ENCODE peak calls at places on chromosomes 4 and X, in seven cellular contexts. V is A549; W is thoracic aorta; X is heart left ventricle; H is CD8-positive, alpha-beta T cell; F is AG04450; L is psoas muscle. R is an unnamed sample.

GRCh38 chr4:10013722-10014121 is 7.6 kb downstream of the SLC2A9 start:
- DNase-seq in V (peak), W (no peak), X (no peak), H (no peak), F (no peak), L (no peak), R (no peak)

GRCh38 chr4:8905773-8906667 is 34.4 kb upstream of the HMX1 start:
- DNase-seq in V (no peak), W (no peak), X (no peak), H (no peak), F (no peak), L (no peak), R (no peak)

GRCh38 chr4:150251752-150252190 is 173.5 kb downstream of the DCLK2 start:
- DNase-seq in V (no peak), W (no peak), X (no peak), H (no peak), F (no peak), L (no peak), R (no peak)

GRCh38 chr4:120918788-120919187 is 3.7 kb downstream of the PRDM5 start:
- DNase-seq in V (no peak), W (no peak), X (peak), H (no peak), F (no peak), L (peak), R (no peak)

GRCh38 chr4:80268936-80269335 is 2.5 kb downstream of the FGF5 start:
- DNase-seq in V (no peak), W (no peak), X (no peak), H (no peak), F (no peak), L (no peak), R (no peak)

GRCh38 chr4:38788327-38788726 is 5.5 kb upstream of the TLR10 start:
- DNase-seq in V (peak), W (no peak), X (no peak), H (no peak), F (no peak), L (no peak), R (peak)

GRCh38 chr4:123546123-123546654 is 149.6 kb downstream of the SPRY1 start:
- DNase-seq in V (no peak), W (no peak), X (no peak), H (no peak), F (no peak), L (no peak), R (no peak)

GRCh38 chrX:28843817-28844216 is 256.6 kb downstream of the IL1RAPL1 start:
- DNase-seq in V (no peak), W (no peak), X (no peak), H (no peak), F (no peak), L (no peak), R (no peak)

GRCh38 chr4:76011700-76012387 is 4.5 kb upstream of the CXCL9 start:
- DNase-seq in V (no peak), W (no peak), X (peak), H (no peak), F (peak), L (no peak), R (peak)

GRCh38 chrX:75086731-75087195 is 69.3 kb downstream of the ABCB7 start:
- DNase-seq in V (no peak), W (no peak), X (no peak), H (no peak), F (no peak), L (no peak), R (no peak)

GRCh38 chrX:51568586-51568985 is 50.1 kb downstream of the CENPVL3 start:
- DNase-seq in V (peak), W (no peak), X (no peak), H (no peak), F (peak), L (no peak), R (peak)

GRCh38 chr4:161252520-161253141 is 911.2 kb downstream of the FSTL5 start:
- DNase-seq in V (peak), W (no peak), X (no peak), H (no peak), F (no peak), L (no peak), R (no peak)

GRCh38 chr4:5192678-5193077 is 141.4 kb downstream of the STK32B start:
- DNase-seq in V (no peak), W (no peak), X (no peak), H (no peak), F (no peak), L (no peak), R (no peak)

GRCh38 chr4:6199344-6199921 is 916 bp downstream of the JAKMIP1 start:
- DNase-seq in V (peak), W (no peak), X (no peak), H (no peak), F (no peak), L (no peak), R (no peak)

GRCh38 chr4:98851806-98852205 is 77.1 kb downstream of the EIF4E start:
- DNase-seq in V (no peak), W (no peak), X (no peak), H (no peak), F (peak), L (no peak), R (no peak)

GRCh38 chr4:15395342-15395741 is 32.5 kb upstream of the C1QTNF7 start:
- DNase-seq in V (no peak), W (no peak), X (no peak), H (no peak), F (no peak), L (no peak), R (no peak)

GRCh38 chr4:30838346-30838745 is 118.2 kb downstream of the PCDH7 start:
- DNase-seq in V (no peak), W (no peak), X (no peak), H (no peak), F (no peak), L (no peak), R (no peak)

GRCh38 chr4:112063260-112063659 is 82.0 kb upstream of the FAM241A start:
- DNase-seq in V (no peak), W (no peak), X (no peak), H (no peak), F (no peak), L (no peak), R (no peak)

GRCh38 chr4:178976861-178977260 is 1534.6 kb upstream of the AGA start:
- DNase-seq in V (no peak), W (no peak), X (no peak), H (no peak), F (no peak), L (no peak), R (no peak)

GRCh38 chrX:20913760-20914159 is 460.5 kb upstream of the CNKSR2 start:
- DNase-seq in V (no peak), W (no peak), X (no peak), H (no peak), F (no peak), L (no peak), R (no peak)

GRCh38 chrX:154827624-154828408 is 6.6 kb downstream of the SMIM9 start:
- DNase-seq in V (no peak), W (no peak), X (no peak), H (no peak), F (no peak), L (no peak), R (no peak)

GRCh38 chrX:115650916-115651315 is 89.9 kb downstream of the PLS3 start:
- DNase-seq in V (peak), W (no peak), X (no peak), H (no peak), F (no peak), L (no peak), R (no peak)

GRCh38 chr4:74942251-74942917 is 9.5 kb downstream of the PARM1 start:
- DNase-seq in V (no peak), W (no peak), X (no peak), H (no peak), F (no peak), L (no peak), R (no peak)

GRCh38 chrX:104113237-104113965 is 1.1 kb downstream of the ZCCHC18 start:
- DNase-seq in V (peak), W (no peak), X (peak), H (peak), F (no peak), L (peak), R (no peak)

GRCh38 chr4:23902203-23902602 is 12.4 kb upstream of the PPARGC1A start:
- DNase-seq in V (no peak), W (no peak), X (no peak), H (no peak), F (no peak), L (no peak), R (no peak)

GRCh38 chr4:137536789-137537561 is 4.7 kb upstream of the PCDH18 start:
- DNase-seq in V (no peak), W (no peak), X (no peak), H (no peak), F (no peak), L (no peak), R (no peak)

GRCh38 chr4:47315346-47315745 is 148.2 kb downstream of the COMMD8 start:
- DNase-seq in V (no peak), W (no peak), X (no peak), H (no peak), F (no peak), L (no peak), R (peak)

GRCh38 chr4:182307746-182308145 is 64.5 kb downstream of the TENM3 start:
- DNase-seq in V (no peak), W (no peak), X (no peak), H (no peak), F (peak), L (no peak), R (peak)

GRCh38 chr4:43357252-43357974 is 464.9 kb downstream of the GRXCR1 start:
- DNase-seq in V (no peak), W (no peak), X (no peak), H (no peak), F (no peak), L (no peak), R (no peak)

DNA sequence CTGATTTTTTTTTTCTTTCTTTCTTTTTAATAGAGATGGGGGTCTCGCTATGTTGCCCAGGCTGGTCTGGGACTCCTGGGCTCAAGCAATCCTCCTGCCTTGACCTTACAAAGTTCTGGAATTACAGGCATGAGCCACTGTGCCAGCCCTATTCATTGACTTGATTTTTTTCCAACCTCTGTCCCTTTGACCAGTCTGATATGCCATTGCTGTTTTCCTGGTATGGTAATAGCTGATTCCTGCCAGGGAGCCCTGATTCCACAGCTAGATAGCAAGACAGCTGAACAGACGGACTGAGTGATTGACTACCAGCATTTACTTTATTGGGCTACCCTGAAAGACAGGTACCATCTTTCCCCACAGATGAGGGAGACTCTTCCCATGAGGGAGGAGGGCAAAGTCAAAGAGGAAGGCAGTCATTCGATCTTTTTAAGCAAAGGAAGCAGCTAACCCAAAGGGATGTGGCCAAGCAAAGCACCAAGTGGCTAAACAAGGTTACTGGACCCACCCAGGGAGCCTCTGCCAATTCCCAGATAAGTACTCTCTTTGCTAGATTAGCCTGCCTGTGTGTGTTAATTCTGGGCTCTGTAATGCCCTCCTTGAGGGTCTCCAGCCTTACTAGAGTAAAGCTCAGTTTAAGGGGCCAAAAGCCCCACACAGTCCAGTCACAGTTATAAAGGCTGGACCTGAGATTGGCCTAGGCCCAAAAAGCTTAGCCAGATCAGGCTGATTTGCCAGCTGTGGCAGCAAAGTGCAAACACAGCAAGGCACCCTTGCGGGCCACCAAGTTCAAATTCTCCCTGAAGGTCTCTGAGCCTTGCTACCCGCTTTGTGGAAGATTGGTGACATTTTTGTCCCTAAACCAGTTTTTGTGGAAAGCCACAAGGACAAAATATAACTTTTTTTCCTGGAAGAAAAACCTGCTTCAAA is 192.4 kb upstream of the GPC4 start:
- DNase-seq in V (no peak), W (no peak), X (no peak), H (no peak), F (no peak), L (no peak), R (no peak)
- H3K27ac ChIP-seq in V (no peak), W (peak), X (no peak), H (no peak), F (no peak), L (peak), R (no peak)

DNA sequence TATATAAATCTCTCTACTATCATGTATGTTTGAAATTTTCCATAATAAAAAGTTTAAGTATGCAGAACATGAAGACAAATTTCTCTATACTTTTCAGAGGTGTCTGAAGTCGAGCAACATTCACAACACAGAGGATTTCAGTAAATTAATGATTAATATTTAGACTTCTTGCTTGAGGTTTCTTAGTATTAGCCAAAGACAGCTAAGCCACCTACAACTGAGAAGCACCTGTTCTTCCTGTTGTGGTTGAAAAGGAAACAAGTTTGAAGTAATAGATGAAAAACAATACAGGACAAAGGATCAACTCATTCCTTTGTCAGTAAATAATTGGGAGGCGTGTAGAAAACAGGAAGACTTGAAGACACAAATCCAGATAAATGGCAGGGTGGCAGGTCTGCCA is 21.1 kb downstream of the SCML1 start:
- DNase-seq in V (no peak), W (no peak), X (no peak), H (no peak), F (no peak), L (no peak), R (no peak)
- H3K27ac ChIP-seq in V (no peak), W (no peak), X (no peak), H (no peak), F (no peak), L (no peak), R (no peak)

GRCh38 chr4:139659735-139660424 is 5.7 kb upstream of the MGST2 start:
- DNase-seq in V (no peak), W (no peak), X (no peak), H (no peak), F (no peak), L (no peak), R (no peak)
- H3K27ac ChIP-seq in V (no peak), W (no peak), X (peak), H (no peak), F (no peak), L (no peak), R (no peak)

GRCh38 chrX:107573016-107573415 is 55.3 kb upstream of the PRPS1 start:
- DNase-seq in V (no peak), W (no peak), X (no peak), H (no peak), F (no peak), L (no peak), R (no peak)

GRCh38 chrX:107574711-107575110 is 53.6 kb upstream of the PRPS1 start:
- DNase-seq in V (no peak), W (no peak), X (no peak), H (no peak), F (no peak), L (no peak), R (no peak)

GRCh38 chrX:107574054-107574683 is 54.1 kb upstream of the PRPS1 start:
- DNase-seq in V (peak), W (no peak), X (no peak), H (no peak), F (peak), L (no peak), R (no peak)

GRCh38 chrX:107567370-107567769 is 60.9 kb upstream of the PRPS1 start:
- DNase-seq in V (no peak), W (no peak), X (no peak), H (no peak), F (no peak), L (no peak), R (no peak)

DNA sequence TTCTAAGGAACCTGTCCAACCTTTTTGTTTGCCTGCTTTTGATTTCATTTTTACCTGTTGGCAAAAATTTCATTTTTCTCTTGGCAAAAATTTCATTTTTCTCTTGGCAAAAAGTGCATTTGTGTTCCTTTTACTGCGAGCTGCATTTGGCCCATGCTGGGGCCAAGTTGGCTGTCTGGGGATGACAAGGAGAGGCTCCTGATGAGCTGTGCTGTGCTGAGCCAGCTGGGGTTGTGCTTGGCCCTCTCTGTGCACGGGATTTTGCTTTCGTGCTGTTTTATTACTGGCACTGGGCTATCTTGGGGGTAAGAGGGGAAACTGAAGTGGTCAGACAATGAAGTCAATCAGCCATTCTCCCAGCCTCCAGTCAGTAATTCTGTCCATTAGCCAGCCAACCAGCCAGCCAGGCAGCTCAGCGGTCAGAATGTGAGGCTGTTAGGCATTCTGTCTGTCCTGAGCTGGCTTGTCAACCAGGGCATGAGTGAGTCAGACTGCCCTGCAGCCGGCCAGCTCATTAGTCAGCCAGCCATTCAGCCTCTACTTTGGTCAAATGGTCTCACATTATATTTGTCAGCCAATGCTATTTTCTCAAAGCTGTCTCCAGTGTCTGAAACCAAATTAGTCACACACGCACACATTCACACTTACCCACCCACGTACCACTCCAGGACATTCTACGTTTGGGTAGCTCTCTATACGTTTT is 56.9 kb upstream of the PRPS1 start:
- DNase-seq in V (peak), W (no peak), X (no peak), H (no peak), F (peak), L (peak), R (peak)
- H3K27ac ChIP-seq in V (peak), W (peak), X (no peak), H (no peak), F (peak), L (no peak), R (peak)

DNA sequence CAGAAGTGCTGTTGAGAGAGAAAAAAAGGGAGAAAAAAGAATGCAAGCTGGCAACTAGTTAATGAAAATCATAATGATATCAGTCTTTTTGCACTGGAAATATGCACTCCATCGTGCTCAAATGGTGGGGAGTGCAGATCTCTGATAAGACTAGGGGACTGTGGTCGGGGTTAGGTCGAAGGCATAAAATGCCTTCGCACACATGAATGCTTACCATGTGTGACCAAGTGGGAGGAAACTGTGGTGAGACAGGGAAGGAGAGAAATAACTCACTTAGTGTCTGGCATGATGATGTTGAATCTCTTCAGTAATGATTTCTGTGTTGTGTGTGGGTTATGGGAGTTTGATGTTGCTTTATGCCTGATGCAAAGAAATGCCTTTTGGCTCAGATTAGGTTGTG is 358.9 kb downstream of the FBXO8 start:
- DNase-seq in V (no peak), W (no peak), X (no peak), H (no peak), F (no peak), L (no peak), R (no peak)
- H3K27ac ChIP-seq in V (no peak), W (peak), X (no peak), H (no peak), F (no peak), L (no peak), R (no peak)

GRCh38 chr4:188023682-188024081 is 28.1 kb downstream of the ZFP42 start:
- DNase-seq in V (no peak), W (no peak), X (no peak), H (no peak), F (no peak), L (no peak), R (no peak)
- H3K27ac ChIP-seq in V (no peak), W (no peak), X (no peak), H (no peak), F (no peak), L (no peak), R (peak)

GRCh38 chrX:102654696-102655095 is 3.4 kb downstream of the GPRASP1 start:
- DNase-seq in V (no peak), W (no peak), X (no peak), H (no peak), F (no peak), L (no peak), R (no peak)

GRCh38 chrX:102658551-102658950 is 7.3 kb downstream of the GPRASP1 start:
- DNase-seq in V (no peak), W (no peak), X (no peak), H (no peak), F (no peak), L (no peak), R (no peak)

DNA sequence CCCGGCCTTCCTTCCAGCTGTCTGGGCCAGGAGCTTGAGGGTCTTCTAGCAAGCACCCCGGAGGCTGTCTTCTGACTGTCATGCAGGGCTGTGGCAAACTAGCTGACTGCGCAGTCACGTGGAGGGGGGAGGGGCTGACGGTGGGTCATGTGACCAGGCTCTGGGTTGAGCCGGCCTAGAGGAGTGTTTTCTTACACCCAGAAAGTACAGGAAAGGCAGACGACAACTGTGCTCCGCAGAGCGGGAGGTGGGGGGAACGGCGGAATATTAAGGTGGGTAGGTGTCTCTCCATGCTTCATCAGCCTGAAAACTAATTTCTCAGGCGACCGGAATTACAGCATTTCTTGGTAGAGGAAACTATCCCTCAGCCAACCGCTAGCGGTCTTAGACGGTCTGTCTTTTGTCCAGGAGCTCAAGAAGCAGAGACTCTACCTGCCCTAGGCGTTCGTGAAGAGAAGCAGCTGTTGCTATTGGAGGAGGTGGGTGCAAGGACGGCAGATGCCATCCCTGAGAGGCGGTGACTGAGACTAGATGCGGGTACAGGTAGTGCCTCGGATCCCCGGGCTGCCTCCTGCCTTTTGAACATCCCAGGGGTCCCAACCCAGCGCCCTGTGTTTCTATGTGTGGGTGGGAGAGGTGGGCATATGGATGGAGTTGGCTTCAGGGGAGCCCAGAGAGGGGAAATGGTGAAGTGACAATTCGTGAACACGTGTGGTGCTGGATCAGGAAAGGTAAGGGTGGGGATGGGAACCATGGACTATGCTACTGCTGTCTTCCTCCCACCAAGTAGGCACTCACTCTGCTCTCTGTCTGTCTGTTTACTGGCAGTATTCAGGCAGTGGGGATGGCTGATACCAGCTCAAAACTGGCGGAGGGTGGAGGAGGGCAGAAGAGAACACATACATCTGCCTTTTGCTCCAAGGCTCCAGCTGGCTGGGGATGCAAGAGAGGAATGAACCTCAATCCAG is 8.8 kb downstream of the GPRASP1 start:
- DNase-seq in V (peak), W (peak), X (peak), H (peak), F (no peak), L (peak), R (no peak)
- H3K27ac ChIP-seq in V (peak), W (peak), X (peak), H (peak), F (peak), L (peak), R (no peak)

GRCh38 chrX:150036641-150037040 is 98.3 kb upstream of the EOLA2 start:
- DNase-seq in V (no peak), W (no peak), X (no peak), H (no peak), F (no peak), L (no peak), R (no peak)
- H3K27ac ChIP-seq in V (peak), W (no peak), X (no peak), H (no peak), F (no peak), L (no peak), R (peak)